ENCODE peak calls at places on chromosomes 5 and 9, in seven cellular contexts. G, B, T, W, X, I and D are unnamed samples.

GRCh38 chr9:128972956-128973355 is 25.5 kb downstream of the NUP188 start:
- DNase-seq in W (no peak), T (peak), I (no peak), X (no peak), B (no peak), G (peak), D (no peak)

GRCh38 chr5:57779383-57780223 is 297.0 kb upstream of the ACTBL2 start:
- DNase-seq in W (no peak), I (no peak), B (no peak), G (peak), X (peak), T (no peak), D (no peak)

GRCh38 chr5:171660438-171660837 is 125.2 kb upstream of the SMIM23 start:
- DNase-seq in I (no peak), T (no peak), G (no peak), B (no peak), X (no peak), W (no peak), D (no peak)

GRCh38 chr5:73280821-73281746 is 108.1 kb downstream of the TMEM174 start:
- DNase-seq in G (peak), W (no peak), X (no peak), I (no peak), B (no peak), T (peak), D (peak)

GRCh38 chr9:124818431-124819281 is 34.6 kb upstream of the WDR38 start:
- DNase-seq in I (no peak), B (no peak), X (no peak), G (peak), W (no peak), T (no peak), D (peak)

GRCh38 chr5:142823176-142823575 is 53.0 kb downstream of the ARHGAP26 start:
- DNase-seq in B (no peak), I (no peak), X (no peak), G (no peak), W (no peak), T (no peak), D (no peak)

GRCh38 chr5:84585218-84585617 is 200.5 kb upstream of the EDIL3 start:
- DNase-seq in X (no peak), G (no peak), I (no peak), W (no peak), T (no peak), B (no peak), D (no peak)

GRCh38 chr5:103234239-103234975 is 24.2 kb upstream of the MACIR start:
- DNase-seq in G (no peak), I (no peak), X (no peak), T (no peak), W (no peak), B (no peak), D (no peak)

GRCh38 chr5:82417776-82418607 is 139.8 kb upstream of the RPS23 start:
- DNase-seq in G (no peak), T (no peak), I (no peak), W (no peak), X (no peak), B (no peak), D (no peak)

GRCh38 chr5:149931992-149932436 is 12.6 kb downstream of the PDE6A start:
- DNase-seq in T (no peak), W (no peak), X (no peak), G (no peak), I (no peak), B (no peak), D (no peak)

GRCh38 chr9:93520523-93520922 is 55.9 kb upstream of the PHF2 start:
- DNase-seq in B (no peak), W (no peak), G (no peak), T (no peak), X (no peak), I (no peak), D (no peak)

GRCh38 chr5:67343835-67344234 is 147.2 kb upstream of the CD180 start:
- DNase-seq in G (no peak), B (no peak), I (no peak), X (no peak), W (no peak), T (no peak), D (no peak)

GRCh38 chr5:102638316-102638715 is 116.8 kb upstream of the PAM start:
- DNase-seq in T (no peak), B (no peak), G (no peak), W (no peak), I (no peak), X (no peak), D (peak)

GRCh38 chr5:63164339-63164738 is 585.7 kb downstream of the LRRC70 start:
- DNase-seq in T (no peak), X (no peak), B (no peak), I (no peak), G (no peak), W (no peak), D (no peak)

GRCh38 chr5:9714187-9714586 is 84.0 kb upstream of the TAS2R1 start:
- DNase-seq in W (no peak), I (no peak), T (no peak), X (no peak), G (no peak), B (no peak), D (no peak)

GRCh38 chr9:25003686-25004085 is 458.0 kb upstream of the IZUMO3 start:
- DNase-seq in G (no peak), X (no peak), I (no peak), W (no peak), T (no peak), B (no peak), D (no peak)

GRCh38 chr9:137422668-137423000 is 328 bp downstream of the EXD3 start:
- DNase-seq in G (peak), T (no peak), I (peak), W (no peak), X (peak), B (peak), D (no peak)

GRCh38 chr5:19044931-19045695 is 942.9 kb downstream of the CDH18 start:
- DNase-seq in X (no peak), T (no peak), G (peak), I (no peak), B (no peak), W (no peak), D (no peak)

GRCh38 chr5:60185230-60186104 is 291.9 kb upstream of the PDE4D start:
- DNase-seq in X (no peak), B (no peak), T (no peak), I (no peak), W (no peak), G (peak), D (no peak)

GRCh38 chr9:37953775-37954437 is 50.0 kb upstream of the SLC25A51 start:
- DNase-seq in W (no peak), X (no peak), B (peak), G (peak), I (no peak), T (no peak), D (peak)

DNA sequence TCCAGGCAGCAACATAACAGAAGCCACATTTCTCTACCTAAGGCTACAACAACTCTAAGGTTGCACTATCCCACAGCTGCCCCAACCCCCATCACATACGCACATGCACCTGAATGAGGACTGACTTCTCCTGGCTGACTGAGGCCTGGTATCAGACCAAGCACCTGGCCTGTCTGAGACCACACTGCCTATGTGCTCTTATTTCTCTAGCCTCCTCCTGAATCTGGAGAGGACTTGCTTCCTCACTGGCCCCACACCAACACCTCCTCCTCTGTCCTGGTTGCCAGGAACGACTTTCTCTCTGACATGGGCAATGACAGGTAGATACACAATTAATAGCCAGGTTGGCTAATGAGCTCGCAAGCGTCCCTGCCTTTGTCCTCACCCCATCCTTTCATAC is 14.9 kb upstream of the VDAC1 start:
- DNase-seq in G (no peak), W (no peak), B (no peak), X (no peak), I (no peak), T (peak), D (no peak)
- H3K27ac ChIP-seq in G (no peak), W (no peak), B (no peak), X (peak), I (peak), T (peak), D (peak)

GRCh38 chr9:2262809-2263510 is 247.8 kb downstream of the SMARCA2 start:
- DNase-seq in T (no peak), X (no peak), I (no peak), W (no peak), G (no peak), B (no peak), D (no peak)
- H3K27ac ChIP-seq in T (no peak), X (no peak), I (peak), W (no peak), G (no peak), B (no peak), D (no peak)

GRCh38 chr9:71895955-71896354 is 15.0 kb downstream of the ABHD17B start:
- DNase-seq in X (no peak), G (no peak), W (no peak), I (no peak), T (no peak), B (no peak), D (no peak)

GRCh38 chr9:71895122-71895521 is 15.9 kb downstream of the ABHD17B start:
- DNase-seq in I (no peak), T (no peak), B (no peak), G (peak), X (no peak), W (no peak), D (peak)

GRCh38 chr9:71897573-71897972 is 13.4 kb downstream of the ABHD17B start:
- DNase-seq in T (no peak), G (no peak), X (no peak), W (no peak), I (no peak), B (no peak), D (no peak)

GRCh38 chr9:71901695-71902094 is 9.3 kb downstream of the ABHD17B start:
- DNase-seq in B (no peak), G (no peak), X (no peak), T (no peak), I (no peak), W (no peak), D (no peak)

DNA sequence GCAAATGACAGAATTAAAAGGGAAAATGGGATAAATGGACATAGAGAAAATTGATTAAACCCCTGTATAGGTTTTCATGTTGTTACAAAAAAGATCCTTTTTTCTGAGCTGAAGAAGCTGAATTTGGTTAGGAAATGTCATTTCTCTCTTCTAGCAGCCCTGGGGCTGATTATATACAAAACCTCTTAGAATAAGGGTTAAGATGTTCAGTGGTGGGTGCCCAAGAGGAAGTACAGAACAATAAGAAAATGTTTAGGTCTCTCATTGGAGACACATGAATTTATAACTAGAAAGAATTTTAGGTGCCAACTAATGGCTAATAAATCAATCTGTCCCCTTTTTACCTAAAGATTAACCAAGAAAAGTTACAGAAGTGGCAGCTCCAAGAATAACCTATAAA is 14.2 kb downstream of the ABHD17B start:
- DNase-seq in W (no peak), G (no peak), X (no peak), I (no peak), T (no peak), B (no peak), D (no peak)
- H3K27ac ChIP-seq in W (no peak), G (no peak), X (no peak), I (no peak), T (no peak), B (no peak), D (no peak)

GRCh38 chr5:135391869-135392255 is 7.2 kb downstream of the MACROH2A1 start:
- DNase-seq in B (no peak), I (no peak), G (no peak), X (no peak), T (no peak), W (no peak), D (no peak)

GRCh38 chr5:135391123-135391868 is 7.7 kb downstream of the MACROH2A1 start:
- DNase-seq in T (no peak), X (no peak), I (no peak), G (peak), W (no peak), B (no peak), D (no peak)

GRCh38 chr5:135393691-135394090 is 5.3 kb downstream of the MACROH2A1 start:
- DNase-seq in X (no peak), I (no peak), W (no peak), B (no peak), T (no peak), G (no peak), D (no peak)

GRCh38 chr5:135393229-135393628 is 5.8 kb downstream of the MACROH2A1 start:
- DNase-seq in G (no peak), B (no peak), W (no peak), I (no peak), X (no peak), T (no peak), D (no peak)

GRCh38 chr5:135392256-135392655 is 6.8 kb downstream of the MACROH2A1 start:
- DNase-seq in T (no peak), I (no peak), G (peak), X (no peak), W (no peak), B (no peak), D (no peak)
- H3K27ac ChIP-seq in T (peak), I (peak), G (peak), X (no peak), W (no peak), B (no peak), D (peak)

GRCh38 chr5:127766556-127767335 is 63.6 kb downstream of the CCDC192 start:
- DNase-seq in X (no peak), I (no peak), W (no peak), G (no peak), T (no peak), B (no peak), D (no peak)
- H3K27ac ChIP-seq in X (no peak), I (no peak), W (no peak), G (no peak), T (no peak), B (no peak), D (no peak)

DNA sequence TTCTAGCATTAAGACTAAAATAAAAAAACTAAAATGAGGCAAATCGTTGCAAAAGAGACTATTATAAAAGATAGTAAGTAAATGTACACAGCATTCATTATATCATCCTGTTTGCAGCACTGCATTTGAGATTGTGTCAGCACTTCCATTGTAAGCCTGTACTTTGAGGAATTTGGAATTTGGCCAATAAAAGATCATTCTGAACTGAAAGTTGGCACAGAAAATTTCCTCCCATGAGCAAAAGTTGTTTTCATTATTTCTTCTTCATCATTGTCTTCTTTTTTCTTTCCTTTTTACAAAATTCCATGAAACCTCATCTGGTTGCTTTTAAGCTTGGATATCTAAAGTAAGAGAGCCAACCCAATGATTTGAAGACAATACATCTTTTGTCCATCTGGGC is 199.3 kb upstream of the ADAMTSL1 start:
- DNase-seq in B (no peak), G (peak), X (no peak), T (no peak), I (no peak), W (no peak), D (peak)
- H3K27ac ChIP-seq in B (no peak), G (peak), X (no peak), T (no peak), I (no peak), W (no peak), D (peak)